ENCODE peak calls at places on chromosomes 12 and 14, in eight cellular contexts. A is NCI-H460; J is caudate nucleus; B is NCI-H1092; X is amniotic stem cell; I is NCI-H1436; V is stimulated activated CD4-positive, alpha-beta T cell treated with anti-CD3 and anti-CD28 coated beads, TNF-alpha, amount 100 ng/mL, for 24 hours; T is iris pigment epithelial cell. Y is an unnamed sample.

GRCh38 chr14:63616015-63616414 is 25.7 kb downstream of the WDR89 start:
- DNase-seq in A (no peak), J (no peak), B (no peak), X (no peak), I (no peak), V (no peak), T (no peak), Y (no peak)

GRCh38 chr12:8698830-8699330 is 1.1 kb downstream of the RIMKLB start:
- DNase-seq in A (no peak), J (no peak), B (no peak), X (peak), I (no peak), V (no peak), T (peak), Y (peak)

GRCh38 chr12:15688202-15688736 is 100.9 kb downstream of the EPS8 start:
- DNase-seq in A (no peak), J (peak), B (no peak), X (no peak), I (no peak), V (no peak), T (no peak), Y (no peak)

GRCh38 chr14:73526036-73526984 is 10.6 kb upstream of the ACOT1 start:
- DNase-seq in A (no peak), J (no peak), B (no peak), X (no peak), I (no peak), V (no peak), T (peak), Y (no peak)

GRCh38 chr12:51480978-51481377 is 56.3 kb downstream of the SLC4A8 start:
- DNase-seq in A (no peak), J (no peak), B (no peak), X (no peak), I (no peak), V (no peak), T (no peak), Y (no peak)

GRCh38 chr14:60724080-60724618 is at the start of gene SIX4:
- DNase-seq in A (peak), J (no peak), B (peak), X (peak), I (peak), V (no peak), T (peak), Y (peak)

GRCh38 chr12:6037459-6037858 is 87.0 kb downstream of the VWF start:
- DNase-seq in A (no peak), J (no peak), B (no peak), X (no peak), I (no peak), V (no peak), T (no peak), Y (no peak)

GRCh38 chr12:13915096-13915495 is 66.3 kb downstream of the GRIN2B start:
- DNase-seq in A (no peak), J (no peak), B (no peak), X (no peak), I (no peak), V (no peak), T (no peak), Y (no peak)

GRCh38 chr12:53380104-53380796 is at the start of gene SP1:
- DNase-seq in A (peak), J (peak), B (peak), X (peak), I (peak), V (peak), T (peak), Y (peak)

GRCh38 chr12:109723311-109723791 is 9.7 kb downstream of the FAM222A start:
- DNase-seq in A (no peak), J (peak), B (peak), X (no peak), I (no peak), V (no peak), T (no peak), Y (no peak)

GRCh38 chr14:31934767-31935266 is 142.3 kb upstream of the ARHGAP5 start:
- DNase-seq in A (peak), J (no peak), B (peak), X (no peak), I (peak), V (no peak), T (peak), Y (peak)

GRCh38 chr14:105356927-105357326 is 41.4 kb upstream of the TEX22 start:
- DNase-seq in A (no peak), J (no peak), B (no peak), X (no peak), I (no peak), V (no peak), T (no peak), Y (no peak)

GRCh38 chr14:21029917-21030316 is at the start of gene TPPP2:
- DNase-seq in A (no peak), J (no peak), B (no peak), X (no peak), I (no peak), V (no peak), T (no peak), Y (no peak)

GRCh38 chr14:55107766-55108554 is 21.1 kb upstream of the LGALS3 start:
- DNase-seq in A (no peak), J (no peak), B (no peak), X (peak), I (no peak), V (no peak), T (peak), Y (peak)

GRCh38 chr12:107522692-107523477 is 162.7 kb upstream of the PWP1 start:
- DNase-seq in A (no peak), J (no peak), B (no peak), X (no peak), I (peak), V (no peak), T (no peak), Y (no peak)

GRCh38 chr12:116615141-116615861 is 56.1 kb downstream of the MAP1LC3B2 start:
- DNase-seq in A (no peak), J (no peak), B (no peak), X (no peak), I (no peak), V (no peak), T (no peak), Y (no peak)

GRCh38 chr12:3772380-3772779 is 19.5 kb upstream of the CRACR2A start:
- DNase-seq in A (no peak), J (no peak), B (no peak), X (no peak), I (no peak), V (no peak), T (peak), Y (peak)

GRCh38 chr12:88549929-88550328 is 30.3 kb downstream of the KITLG start:
- DNase-seq in A (no peak), J (no peak), B (no peak), X (no peak), I (no peak), V (no peak), T (no peak), Y (peak)

GRCh38 chr14:45867046-45867894 is 614.3 kb upstream of the MIS18BP1 start:
- DNase-seq in A (no peak), J (no peak), B (no peak), X (no peak), I (no peak), V (no peak), T (no peak), Y (no peak)

GRCh38 chr12:52147367-52147972 is 44.3 kb downstream of the KRT80 start:
- DNase-seq in A (peak), J (no peak), B (no peak), X (peak), I (peak), V (no peak), T (peak), Y (peak)

GRCh38 chr14:89349196-89350008 is 67.6 kb downstream of the FOXN3 start:
- DNase-seq in A (no peak), J (peak), B (peak), X (no peak), I (peak), V (no peak), T (no peak), Y (no peak)

GRCh38 chr12:41151789-41152188 is 36.3 kb upstream of the PDZRN4 start:
- DNase-seq in A (no peak), J (no peak), B (no peak), X (no peak), I (no peak), V (no peak), T (peak), Y (peak)

GRCh38 chr14:83419420-83419819 is 1885.8 kb upstream of the SEL1L start:
- DNase-seq in A (peak), J (no peak), B (peak), X (no peak), I (no peak), V (no peak), T (no peak), Y (no peak)

Y was measured in HCEC 1CT.